ENCODE peak calls at places on chromosomes 6 and 20, in eight cellular contexts. S, B, P, O, X, Z, M and R are unnamed samples.

GRCh38 chr6:112931835-112932234 is 584.7 kb downstream of the RFPL4B start:
- DNase-seq in S (no peak), B (peak), P (no peak), O (no peak), X (no peak), Z (no peak), M (no peak), R (peak)

GRCh38 chr6:166958926-166959861 is 2.8 kb upstream of the RNASET2 start:
- DNase-seq in S (peak), B (no peak), P (no peak), O (no peak), X (no peak), Z (no peak), M (peak), R (no peak)

GRCh38 chr6:42390228-42390934 is 61.3 kb downstream of the TRERF1 start:
- DNase-seq in S (peak), B (no peak), P (no peak), O (no peak), X (no peak), Z (no peak), M (peak), R (no peak)

GRCh38 chr20:23826541-23827018 is at the start of gene CST2:
- DNase-seq in S (no peak), B (no peak), P (no peak), O (no peak), X (no peak), Z (no peak), M (no peak), R (peak)

GRCh38 chr6:41332842-41333736 is 2.3 kb upstream of the NCR2 start:
- DNase-seq in S (no peak), B (no peak), P (no peak), O (no peak), X (no peak), Z (no peak), M (no peak), R (no peak)

GRCh38 chr6:109024368-109024767 is 70.3 kb downstream of the SESN1 start:
- DNase-seq in S (no peak), B (no peak), P (no peak), O (no peak), X (no peak), Z (no peak), M (no peak), R (peak)

GRCh38 chr6:167161895-167162467 is 4.2 kb upstream of the GPR31 start:
- DNase-seq in S (no peak), B (no peak), P (no peak), O (no peak), X (no peak), Z (no peak), M (no peak), R (no peak)

GRCh38 chr6:5138995-5139827 is 54.1 kb downstream of the PPP1R3G start:
- DNase-seq in S (no peak), B (no peak), P (no peak), O (no peak), X (no peak), Z (no peak), M (no peak), R (no peak)

GRCh38 chr20:10665791-10666190 is 8.0 kb downstream of the JAG1 start:
- DNase-seq in S (no peak), B (peak), P (no peak), O (no peak), X (no peak), Z (no peak), M (no peak), R (peak)

GRCh38 chr20:46253391-46253790 is 54.9 kb downstream of the CDH22 start:
- DNase-seq in S (no peak), B (peak), P (no peak), O (no peak), X (no peak), Z (no peak), M (no peak), R (no peak)

GRCh38 chr6:47479874-47480273 is 2.3 kb downstream of the CD2AP start:
- DNase-seq in S (no peak), B (no peak), P (no peak), O (no peak), X (no peak), Z (no peak), M (no peak), R (no peak)

GRCh38 chr6:137217801-137218472 is 1.2 kb downstream of the IFNGR1 start:
- DNase-seq in S (peak), B (peak), P (no peak), O (no peak), X (no peak), Z (no peak), M (no peak), R (peak)

GRCh38 chr6:5208491-5208890 is 52.3 kb downstream of the LYRM4 start:
- DNase-seq in S (no peak), B (peak), P (no peak), O (no peak), X (no peak), Z (no peak), M (no peak), R (no peak)

GRCh38 chr20:62550087-62550565 is 74.3 kb upstream of the GATA5 start:
- DNase-seq in S (no peak), B (no peak), P (no peak), O (no peak), X (peak), Z (no peak), M (no peak), R (no peak)